ENCODE peak calls at places on chromosome 6, in nine cellular contexts. J, W, L, G, D, P, R, Z and X are unnamed samples.

GRCh38 chr6:161547617-161548016 is 273.8 kb upstream of the AGPAT4 start:
- DNase-seq in L (peak; percentile 58), D (no peak), Z (no peak), R (no peak), W (no peak), G (no peak), P (no peak), J (peak; percentile 10), X (no peak)

GRCh38 chr6:91276315-91276714 is 689.4 kb upstream of the MAP3K7 start:
- DNase-seq in D (no peak), W (no peak), J (peak; percentile 50), R (no peak), G (peak; percentile 4), Z (no peak), L (no peak), P (no peak), X (peak; percentile 29)

GRCh38 chr6:30463651-30464618 is 25.4 kb upstream of the HLA-E start:
- DNase-seq in L (peak; percentile 37), R (peak; percentile 73), Z (peak; percentile 79), G (peak; percentile 50), D (no peak), W (no peak), J (peak; percentile 54), P (peak; percentile 70), X (no peak)

GRCh38 chr6:16635810-16636602 is 125.3 kb downstream of the ATXN1 start:
- DNase-seq in P (no peak), L (peak; percentile 80), R (no peak), W (no peak), J (peak; percentile 92), G (peak; percentile 66), Z (no peak), D (peak; percentile 29), X (no peak)

GRCh38 chr6:45148711-45149341 is 179.3 kb upstream of the RUNX2 start:
- DNase-seq in P (no peak), L (no peak), R (no peak), W (no peak), J (peak; percentile 68), Z (no peak), D (peak; percentile 73), G (peak; percentile 55), X (no peak)

GRCh38 chr6:52514514-52514913 is 62.3 kb downstream of the TRAM2 start:
- DNase-seq in J (peak; percentile 78), L (no peak), Z (peak; percentile 46), R (no peak), P (no peak), G (peak; percentile 81), D (peak; percentile 85), W (no peak), X (peak; percentile 52)

GRCh38 chr6:149060300-149060984 is 257.1 kb upstream of the TAB2 start:
- DNase-seq in J (no peak), L (no peak), R (peak; percentile 50), D (no peak), Z (no peak), P (no peak), W (no peak), G (peak; percentile 43), X (no peak)

GRCh38 chr6:160455484-160456213 is 107.5 kb downstream of the SLC22A3 start:
- DNase-seq in G (peak; percentile 47), W (peak; percentile 51), J (peak; percentile 42), Z (peak; percentile 79), R (peak; percentile 56), D (peak; percentile 78), P (peak; percentile 57), L (peak; percentile 36), X (peak; percentile 76)

GRCh38 chr6:53651149-53651763 is 14.3 kb downstream of the KLHL31 start:
- DNase-seq in Z (no peak), D (peak; percentile 92), W (peak; percentile 59), P (peak; percentile 69), R (peak; percentile 54), G (peak; percentile 78), L (peak; percentile 79), J (peak; percentile 65), X (peak; percentile 89)

GRCh38 chr6:53646606-53647005 is 18.9 kb downstream of the KLHL31 start:
- DNase-seq in G (no peak), Z (no peak), D (no peak), J (no peak), R (no peak), W (no peak), P (no peak), L (no peak), X (no peak)

GRCh38 chr6:53645850-53646249 is 19.7 kb downstream of the KLHL31 start:
- DNase-seq in L (no peak), P (no peak), R (no peak), W (no peak), D (no peak), Z (no peak), J (no peak), G (no peak), X (no peak)

GRCh38 chr6:53647437-53648094 is 18.0 kb downstream of the KLHL31 start:
- DNase-seq in W (no peak), R (peak; percentile 8), P (no peak), D (peak; percentile 39), L (peak; percentile 39), J (peak; percentile 27), Z (no peak), G (no peak), X (no peak)

GRCh38 chr6:53648571-53648970 is 17.0 kb downstream of the KLHL31 start:
- DNase-seq in P (no peak), D (no peak), L (no peak), J (peak; percentile 49), Z (no peak), R (no peak), W (no peak), G (peak; percentile 16), X (no peak)
- H3K4me1 ChIP-seq in P (no peaks in the 10 kb centered on the region), D (peaks cover 28% of the 10 kb centered on the region), L (peaks cover 46% of the 10 kb centered on the region), J (no peaks in the 10 kb centered on the region), Z (no peaks in the 10 kb centered on the region), R (peaks cover 14% of the 10 kb centered on the region), W (peaks cover 46% of the 10 kb centered on the region), G (peaks cover 1% of the 10 kb centered on the region), X (peaks cover 5% of the 10 kb centered on the region)

GRCh38 chr6:93366506-93366905 is 52.9 kb downstream of the EPHA7 start:
- DNase-seq in P (no peak), J (no peak), W (no peak), Z (no peak), R (no peak), D (no peak), G (no peak), L (no peak), X (no peak)

GRCh38 chr6:93369586-93370134 is 49.7 kb downstream of the EPHA7 start:
- DNase-seq in D (no peak), W (no peak), G (no peak), R (no peak), P (no peak), J (no peak), Z (no peak), L (no peak), X (no peak)
- H3K4me1 ChIP-seq in D (no peaks in the 10 kb centered on the region), W (no peaks in the 10 kb centered on the region), G (no peaks in the 10 kb centered on the region), R (no peaks in the 10 kb centered on the region), P (no peaks in the 10 kb centered on the region), J (no peaks in the 10 kb centered on the region), Z (no peaks in the 10 kb centered on the region), L (no peaks in the 10 kb centered on the region), X (no peaks in the 10 kb centered on the region)

GRCh38 chr6:15332441-15332840 is 86.6 kb downstream of the JARID2 start:
- DNase-seq in D (no peak), R (no peak), L (no peak), W (no peak), J (peak; percentile 23), Z (no peak), P (no peak), G (peak; percentile 74), X (no peak)
- H3K4me1 ChIP-seq in D (peaks cover 35% of the 10 kb centered on the region), R (peaks cover 22% of the 10 kb centered on the region), L (peaks cover 47% of the 10 kb centered on the region), W (peaks cover 62% of the 10 kb centered on the region), J (peaks cover 24% of the 10 kb centered on the region), Z (peaks cover 12% of the 10 kb centered on the region), P (no peaks in the 10 kb centered on the region), G (peaks cover 24% of the 10 kb centered on the region), X (peaks cover 24% of the 10 kb centered on the region)

DNA sequence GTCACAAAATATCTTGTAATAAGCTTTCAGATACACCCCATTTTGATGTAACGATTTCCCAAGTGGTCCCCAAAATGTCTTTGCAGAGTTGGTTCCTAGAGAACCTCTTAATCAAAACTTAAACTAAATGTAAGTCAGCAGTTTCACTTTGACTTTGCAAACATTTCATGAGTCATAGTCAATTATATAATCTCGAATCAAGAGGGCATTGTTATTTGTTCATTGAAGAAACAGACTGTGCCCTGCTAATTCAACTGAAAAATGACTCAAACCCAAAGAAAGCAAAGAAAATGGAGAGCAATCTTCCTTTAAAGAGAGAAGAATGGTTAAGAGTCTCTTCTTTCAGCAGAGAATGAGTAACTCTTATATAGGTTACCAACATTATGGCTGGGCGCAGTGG is 58.3 kb downstream of the IPCEF1 start:
- DNase-seq in D (peak; percentile 61), P (no peak), Z (no peak), W (no peak), G (peak; percentile 58), J (peak; percentile 69), L (peak; percentile 72), R (no peak), X (no peak)
- H3K4me1 ChIP-seq in D (peaks cover 16% of the 10 kb centered on the region), P (peaks cover 2% of the 10 kb centered on the region), Z (peaks cover 3% of the 10 kb centered on the region), W (peaks cover 26% of the 10 kb centered on the region), G (peaks cover 13% of the 10 kb centered on the region), J (peaks cover 12% of the 10 kb centered on the region), L (peaks cover 45% of the 10 kb centered on the region), R (no peaks in the 10 kb centered on the region), X (peaks cover 7% of the 10 kb centered on the region)

GRCh38 chr6:7171119-7171518 is 63.4 kb downstream of the RREB1 start:
- DNase-seq in R (no peak), W (no peak), L (no peak), G (no peak), J (no peak), Z (no peak), D (no peak), P (no peak), X (peak; percentile 43)

GRCh38 chr6:7172605-7173185 is 64.9 kb downstream of the RREB1 start:
- DNase-seq in R (no peak), Z (no peak), J (peak; percentile 82), G (peak; percentile 63), D (no peak), P (no peak), L (no peak), W (no peak), X (no peak)

GRCh38 chr6:7171733-7172132 is 64.0 kb downstream of the RREB1 start:
- DNase-seq in D (no peak), Z (no peak), P (no peak), R (no peak), L (no peak), W (no peak), G (no peak), J (no peak), X (no peak)

GRCh38 chr6:7169296-7169721 is 61.5 kb downstream of the RREB1 start:
- DNase-seq in D (peak; percentile 56), L (no peak), Z (peak; percentile 86), P (peak; percentile 76), G (no peak), W (peak; percentile 63), J (no peak), R (no peak), X (no peak)

GRCh38 chr6:7170117-7170732 is 62.5 kb downstream of the RREB1 start:
- DNase-seq in L (no peak), D (no peak), W (no peak), G (no peak), Z (no peak), R (no peak), P (no peak), J (no peak), X (no peak)
- H3K4me1 ChIP-seq in L (peaks cover 35% of the 10 kb centered on the region), D (peaks cover 66% of the 10 kb centered on the region), W (peaks cover 94% of the 10 kb centered on the region), G (peaks cover 36% of the 10 kb centered on the region), Z (peaks cover 35% of the 10 kb centered on the region), R (no peaks in the 10 kb centered on the region), P (peaks cover 4% of the 10 kb centered on the region), J (peaks cover 41% of the 10 kb centered on the region), X (peaks cover 53% of the 10 kb centered on the region)